ENCODE peak calls at places on chromosomes 4 and X, in five cellular contexts. U is mesenchymal stem cell, C is H1, M is neuronal stem cell, K is trophoblast cell. Z is an unnamed sample.

GRCh38 chr4:89491731-89492235 is 184.2 kb upstream of the GPRIN3 start:
- DNase-seq in U (no peak), C (no peak), M (no peak), K (no peak), Z (no peak)

GRCh38 chrX:33273521-33273920 is 62.2 kb upstream of the DMD start:
- DNase-seq in U (no peak), C (no peak), M (no peak), K (no peak), Z (no peak)

GRCh38 chr4:168604496-168605373 is 107.9 kb downstream of the PALLD start:
- DNase-seq in U (peak), C (no peak), M (peak), K (peak), Z (no peak)

GRCh38 chrX:149950681-149951080 is 12.4 kb upstream of the EOLA2 start:
- DNase-seq in U (peak), C (no peak), M (no peak), K (peak), Z (no peak)

GRCh38 chr4:124060261-124060918 is 652.1 kb downstream of the ANKRD50 start:
- DNase-seq in U (peak), C (no peak), M (no peak), K (no peak), Z (no peak)

GRCh38 chr4:145769450-145770037 is 89.6 kb downstream of the C4orf51 start:
- DNase-seq in U (no peak), C (no peak), M (no peak), K (no peak), Z (no peak)

GRCh38 chrX:129553619-129554288 is 13.7 kb downstream of the OCRL start:
- DNase-seq in U (no peak), C (no peak), M (no peak), K (no peak), Z (no peak)

GRCh38 chrX:154298312-154298711 is 2.7 kb downstream of the TKTL1 start:
- DNase-seq in U (no peak), C (no peak), M (no peak), K (no peak), Z (no peak)

GRCh38 chr4:108181704-108182103 is 13.0 kb upstream of the LEF1 start:
- DNase-seq in U (no peak), C (no peak), M (no peak), K (no peak), Z (no peak)

DNA sequence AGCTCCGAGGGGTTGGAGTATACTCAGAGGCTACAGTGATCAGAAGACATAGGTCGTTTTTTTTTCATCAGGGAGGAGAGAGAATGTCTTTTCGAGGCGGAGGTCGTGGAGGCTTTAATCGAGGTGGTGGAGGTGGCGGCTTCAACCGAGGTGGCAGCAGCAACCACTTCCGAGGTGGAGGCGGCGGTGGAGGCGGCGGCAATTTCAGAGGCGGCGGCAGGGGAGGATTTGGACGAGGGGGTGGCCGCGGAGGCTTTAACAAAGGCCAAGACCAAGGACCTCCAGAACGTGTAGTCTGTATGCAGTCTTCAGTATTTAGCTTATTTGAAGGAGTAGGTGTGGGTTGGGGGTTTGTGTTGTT is 500 bp downstream of the GAR1 start:
- DNase-seq in U (no peak), C (no peak), M (no peak), K (peak), Z (no peak)
- H3K4ac ChIP-seq in U (peak), C (peak), M (no peak), K (peak), Z (peak)

DNA sequence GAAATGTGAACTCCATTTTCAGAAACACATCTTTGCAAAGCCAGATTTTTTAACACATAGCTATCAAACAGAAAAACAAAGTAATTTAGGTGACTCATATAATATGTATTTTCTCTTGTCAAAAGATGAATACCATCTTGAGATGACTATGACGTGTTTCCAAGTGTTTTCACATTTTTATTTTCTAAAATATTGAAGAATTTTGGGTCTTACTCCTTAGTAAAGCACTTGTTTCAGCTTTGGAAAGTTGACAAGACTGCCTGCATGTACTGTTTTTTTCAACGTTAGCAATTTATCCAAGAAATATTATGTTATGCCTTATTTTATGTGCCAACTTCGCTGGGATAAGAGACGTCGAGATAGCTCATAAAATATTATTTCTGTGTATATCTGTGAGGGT is 733.9 kb upstream of the EPHA5 start:
- DNase-seq in U (no peak), C (no peak), M (no peak), K (no peak), Z (no peak)
- H2BK12ac ChIP-seq in U (no peak), C (no peak), M (no peak), K (no peak), Z (no peak)

DNA sequence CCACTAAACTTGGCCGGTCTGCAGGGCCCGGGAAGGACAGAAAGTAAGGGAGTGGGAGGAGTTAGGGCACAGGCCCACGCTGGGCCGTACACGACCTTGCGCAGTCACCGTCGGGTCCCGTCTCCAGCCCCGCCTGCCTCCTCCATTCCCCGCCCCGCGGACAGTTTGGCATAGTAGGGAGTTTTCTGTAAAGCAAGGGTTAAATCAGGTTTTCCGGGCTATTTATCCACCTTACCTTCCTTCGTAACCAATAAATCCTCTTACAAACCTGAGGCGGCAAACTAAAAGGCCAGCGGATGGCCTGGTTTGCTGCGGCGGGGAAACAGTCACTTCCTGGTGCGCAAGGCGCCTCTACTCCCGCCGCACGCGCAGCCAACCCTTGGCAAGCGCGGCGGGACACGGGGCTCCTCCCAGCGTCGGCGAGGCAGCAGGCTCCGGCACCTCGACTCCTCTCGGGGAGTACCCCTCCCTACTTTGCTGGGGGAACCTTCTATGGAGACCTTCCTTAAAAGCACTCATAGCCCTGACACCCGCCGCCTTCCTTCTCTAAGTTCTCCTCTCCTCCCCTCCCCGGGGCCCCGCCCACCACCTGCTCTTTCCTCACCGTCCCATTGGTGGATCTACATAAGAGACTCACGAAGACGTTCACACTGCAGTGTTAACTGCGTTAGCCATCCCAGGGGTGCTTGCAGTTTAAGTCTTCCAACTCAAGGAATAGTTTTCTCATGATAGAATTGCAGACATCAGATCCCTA is at the start of gene TRMT2B:
- DNase-seq in U (peak), C (peak), M (peak), K (peak), Z (peak)
- H3K4ac ChIP-seq in U (no peak), C (no peak), M (no peak), K (peak), Z (no peak)

DNA sequence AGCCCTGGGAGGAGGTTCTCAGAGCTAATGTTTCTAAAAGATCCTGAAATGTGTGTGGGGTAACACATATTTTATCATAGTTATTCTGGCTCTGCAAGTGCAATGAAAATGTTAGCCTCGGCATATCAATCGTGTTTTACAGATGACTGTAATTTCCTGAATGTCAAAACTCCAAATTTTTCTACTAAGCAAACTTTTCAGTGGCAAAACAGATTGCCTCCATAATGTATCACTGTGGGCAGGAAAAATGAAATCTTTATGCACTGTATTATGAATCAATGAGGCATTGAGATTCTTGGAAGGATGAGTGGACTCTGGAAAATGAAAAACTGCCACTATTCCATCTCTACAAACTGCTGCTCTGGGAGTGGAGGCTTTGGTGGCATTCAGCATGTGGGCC is 160.0 kb upstream of the MBNL3 start:
- DNase-seq in U (no peak), C (no peak), M (no peak), K (peak), Z (no peak)
- H2BK12ac ChIP-seq in U (no peak), C (no peak), M (no peak), K (no peak), Z (no peak)

DNA sequence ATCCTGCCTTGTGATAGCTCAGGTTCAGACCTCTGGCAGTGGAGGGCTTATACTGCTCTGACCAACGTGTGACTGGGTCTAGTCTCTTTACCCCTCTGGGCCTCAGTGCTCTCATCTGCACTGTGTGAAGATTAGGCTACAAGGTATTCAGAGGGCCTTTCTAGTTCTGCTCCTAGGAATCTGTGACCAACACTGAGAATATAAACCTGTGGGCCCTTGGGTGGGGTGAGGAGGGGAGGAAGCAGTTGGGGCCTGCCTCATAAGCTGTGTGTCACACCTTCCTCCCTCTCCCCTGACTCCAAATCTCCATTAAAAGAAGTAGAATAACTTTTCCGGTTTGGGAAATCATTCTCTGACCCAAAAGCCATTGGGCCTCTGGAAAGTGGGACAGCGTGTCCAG is 66.3 kb upstream of the MSN start:
- DNase-seq in U (no peak), C (no peak), M (no peak), K (no peak), Z (no peak)
- H3K4ac ChIP-seq in U (peak), C (no peak), M (no peak), K (no peak), Z (no peak)

GRCh38 chr4:5708829-5709680 is 696 bp upstream of the EVC2 start:
- DNase-seq in U (no peak), C (no peak), M (peak), K (no peak), Z (peak)

GRCh38 chr4:5706486-5707290 is 1.7 kb downstream of the EVC2 start:
- DNase-seq in U (no peak), C (no peak), M (no peak), K (no peak), Z (no peak)

GRCh38 chr4:5707366-5708133 is 809 bp downstream of the EVC2 start:
- DNase-seq in U (peak), C (no peak), M (no peak), K (no peak), Z (no peak)

GRCh38 chr4:5710065-5710961 is 688 bp upstream of the EVC start:
- DNase-seq in U (peak), C (no peak), M (peak), K (peak), Z (no peak)

GRCh38 chr4:5708171-5708828 is at the start of gene EVC2:
- DNase-seq in U (peak), C (no peak), M (peak), K (peak), Z (peak)
- H2BK12ac ChIP-seq in U (peak), C (peak), M (no peak), K (no peak), Z (no peak)

Z was measured in H9.